ENCODE peak calls at places on chromosome 12, in nine cellular contexts. One of them, this sample, is unnamed.

GRCh38 chr12:25811656-25812126 is 146.8 kb upstream of the RASSF8 start:
- DNase-seq in AG08396: no peak
- DNase-seq in upper lobe of right lung: no peak
- DNase-seq in heart right ventricle: no peak
- DNase-seq in GM23248: peak; percentile 67
- DNase-seq in head of caudate nucleus: peak; percentile 64
- DNase-seq in NCI-H1092 treated with DMSO at 0.1 percent for 48 hours: no peak
- DNase-seq in fibroblast of lung: peak; percentile 76
- DNase-seq in NCI-H1694: no peak
- DNase-seq in this sample: no peak

GRCh38 chr12:120928864-120929652 is 24.9 kb upstream of the SPPL3 start:
- DNase-seq in GM23248: no peak
- DNase-seq in fibroblast of lung: no peak
- DNase-seq in NCI-H1694: no peak
- DNase-seq in upper lobe of right lung: no peak
- DNase-seq in head of caudate nucleus: no peak
- DNase-seq in heart right ventricle: no peak
- DNase-seq in AG08396: no peak
- DNase-seq in NCI-H1092 treated with DMSO at 0.1 percent for 48 hours: no peak
- DNase-seq in this sample: no peak

GRCh38 chr12:109961201-109961600 is 35.0 kb downstream of the GIT2 start:
- DNase-seq in fibroblast of lung: peak; percentile 86
- DNase-seq in upper lobe of right lung: no peak
- DNase-seq in AG08396: no peak
- DNase-seq in GM23248: no peak
- DNase-seq in NCI-H1694: no peak
- DNase-seq in NCI-H1092 treated with DMSO at 0.1 percent for 48 hours: no peak
- DNase-seq in heart right ventricle: peak; percentile 43
- DNase-seq in head of caudate nucleus: no peak
- DNase-seq in this sample: peak; percentile 7

GRCh38 chr12:66915312-66915904 is 236.5 kb upstream of the GRIP1 start:
- DNase-seq in NCI-H1694: no peak
- DNase-seq in GM23248: no peak
- DNase-seq in upper lobe of right lung: no peak
- DNase-seq in fibroblast of lung: no peak
- DNase-seq in NCI-H1092 treated with DMSO at 0.1 percent for 48 hours: no peak
- DNase-seq in AG08396: no peak
- DNase-seq in heart right ventricle: no peak
- DNase-seq in head of caudate nucleus: peak; percentile 67
- DNase-seq in this sample: no peak

GRCh38 chr12:130933269-130933995 is 20.3 kb upstream of the ADGRD1 start:
- DNase-seq in GM23248: no peak
- DNase-seq in NCI-H1694: no peak
- DNase-seq in AG08396: no peak
- DNase-seq in NCI-H1092 treated with DMSO at 0.1 percent for 48 hours: no peak
- DNase-seq in head of caudate nucleus: peak; percentile 33
- DNase-seq in upper lobe of right lung: peak; percentile 93
- DNase-seq in heart right ventricle: peak; percentile 41
- DNase-seq in fibroblast of lung: no peak
- DNase-seq in this sample: no peak

GRCh38 chr12:110248096-110248447 is 33.0 kb upstream of the ATP2A2 start:
- DNase-seq in heart right ventricle: no peak
- DNase-seq in fibroblast of lung: no peak
- DNase-seq in AG08396: no peak
- DNase-seq in NCI-H1092 treated with DMSO at 0.1 percent for 48 hours: no peak
- DNase-seq in head of caudate nucleus: no peak
- DNase-seq in GM23248: no peak
- DNase-seq in upper lobe of right lung: no peak
- DNase-seq in NCI-H1694: no peak
- DNase-seq in this sample: no peak

GRCh38 chr12:55188974-55189556 is 31.8 kb upstream of the OR10A7 start:
- DNase-seq in heart right ventricle: no peak
- DNase-seq in upper lobe of right lung: no peak
- DNase-seq in NCI-H1092 treated with DMSO at 0.1 percent for 48 hours: peak; percentile 58
- DNase-seq in fibroblast of lung: peak; percentile 62
- DNase-seq in head of caudate nucleus: peak; percentile 60
- DNase-seq in NCI-H1694: peak; percentile 60
- DNase-seq in GM23248: peak; percentile 63
- DNase-seq in AG08396: peak; percentile 30
- DNase-seq in this sample: no peak

GRCh38 chr12:96193725-96194571 is at the start of gene ELK3:
- DNase-seq in head of caudate nucleus: peak; percentile 51
- DNase-seq in NCI-H1092 treated with DMSO at 0.1 percent for 48 hours: peak; percentile 7
- DNase-seq in AG08396: peak; percentile 89
- DNase-seq in fibroblast of lung: peak; percentile 70
- DNase-seq in heart right ventricle: peak; percentile 78
- DNase-seq in GM23248: peak; percentile 84
- DNase-seq in NCI-H1694: no peak
- DNase-seq in upper lobe of right lung: peak; percentile 78
- DNase-seq in this sample: no peak

GRCh38 chr12:76611533-76611932 is 52.0 kb upstream of the OSBPL8 start:
- DNase-seq in head of caudate nucleus: no peak
- DNase-seq in AG08396: peak; percentile 12
- DNase-seq in heart right ventricle: no peak
- DNase-seq in GM23248: peak; percentile 96
- DNase-seq in upper lobe of right lung: no peak
- DNase-seq in NCI-H1694: no peak
- DNase-seq in fibroblast of lung: peak; percentile 71
- DNase-seq in NCI-H1092 treated with DMSO at 0.1 percent for 48 hours: no peak
- DNase-seq in this sample: no peak

This sample was measured in nucleus accumbens.